ENCODE peak calls at places on chromosomes 4 and X, in six cellular contexts. One of them, this sample, is unnamed.
A peak's percentile ranks its signal among the peaks of the same experiment; 100 is the strongest.

GRCh38 chr4:115365185-115365584 is 251.8 kb upstream of the NDST4 start:
- DNase-seq in heart left ventricle: no peak
- DNase-seq in dorsolateral prefrontal cortex: no peak
- DNase-seq in small intestine: no peak
- DNase-seq in uterus: no peak
- DNase-seq in brain microvascular endothelial cell: no peak
- DNase-seq in this sample: peak; percentile 38

GRCh38 chr4:149465941-149466340 is 349.7 kb downstream of the IQCM start:
- DNase-seq in heart left ventricle: no peak
- DNase-seq in dorsolateral prefrontal cortex: no peak
- DNase-seq in small intestine: no peak
- DNase-seq in uterus: no peak
- DNase-seq in brain microvascular endothelial cell: peak; percentile 73
- DNase-seq in this sample: no peak

GRCh38 chr4:52037730-52038108 is 380 bp downstream of the SGCB start:
- DNase-seq in heart left ventricle: peak; percentile 45
- DNase-seq in dorsolateral prefrontal cortex: peak; percentile 54
- DNase-seq in small intestine: peak; percentile 6
- DNase-seq in uterus: peak; percentile 37
- DNase-seq in brain microvascular endothelial cell: no peak
- DNase-seq in this sample: peak; percentile 82

GRCh38 chr4:139740121-139740520 is 74.5 kb downstream of the MGST2 start:
- DNase-seq in heart left ventricle: peak; percentile 40
- DNase-seq in dorsolateral prefrontal cortex: peak; percentile 56
- DNase-seq in small intestine: no peak
- DNase-seq in uterus: no peak
- DNase-seq in brain microvascular endothelial cell: no peak
- DNase-seq in this sample: no peak

GRCh38 chr4:185660340-185660739 is 125.0 kb upstream of the PDLIM3 start:
- DNase-seq in heart left ventricle: no peak
- DNase-seq in dorsolateral prefrontal cortex: no peak
- DNase-seq in small intestine: no peak
- DNase-seq in uterus: no peak
- DNase-seq in brain microvascular endothelial cell: no peak
- DNase-seq in this sample: no peak

GRCh38 chrX:103254921-103255455 is at the start of gene TCEAL8:
- DNase-seq in heart left ventricle: peak; percentile 83
- DNase-seq in dorsolateral prefrontal cortex: peak; percentile 84
- DNase-seq in small intestine: peak; percentile 84
- DNase-seq in uterus: peak; percentile 75
- DNase-seq in brain microvascular endothelial cell: peak; percentile 63
- DNase-seq in this sample: peak; percentile 87

GRCh38 chrX:70485466-70485865 is 40.8 kb downstream of the DLG3 start:
- DNase-seq in heart left ventricle: no peak
- DNase-seq in dorsolateral prefrontal cortex: no peak
- DNase-seq in small intestine: peak; percentile 33
- DNase-seq in uterus: no peak
- DNase-seq in brain microvascular endothelial cell: no peak
- DNase-seq in this sample: no peak

GRCh38 chrX:10106801-10107200 is 50.0 kb upstream of the CLCN4 start:
- DNase-seq in heart left ventricle: no peak
- DNase-seq in dorsolateral prefrontal cortex: no peak
- DNase-seq in small intestine: peak; percentile 25
- DNase-seq in uterus: no peak
- DNase-seq in brain microvascular endothelial cell: no peak
- DNase-seq in this sample: no peak

GRCh38 chrX:76555816-76556215 is 128.3 kb downstream of the MAGEE1 start:
- DNase-seq in heart left ventricle: no peak
- DNase-seq in dorsolateral prefrontal cortex: no peak
- DNase-seq in small intestine: peak; percentile 1
- DNase-seq in uterus: no peak
- DNase-seq in brain microvascular endothelial cell: peak; percentile 36
- DNase-seq in this sample: no peak

GRCh38 chr4:123488916-123489315 is 92.3 kb downstream of the SPRY1 start:
- DNase-seq in heart left ventricle: no peak
- DNase-seq in dorsolateral prefrontal cortex: no peak
- DNase-seq in small intestine: peak; percentile 65
- DNase-seq in uterus: no peak
- DNase-seq in brain microvascular endothelial cell: peak; percentile 81
- DNase-seq in this sample: no peak

GRCh38 chr4:26330946-26331345 is 10.1 kb downstream of the RBPJ start:
- DNase-seq in heart left ventricle: no peak
- DNase-seq in dorsolateral prefrontal cortex: no peak
- DNase-seq in small intestine: no peak
- DNase-seq in uterus: no peak
- DNase-seq in brain microvascular endothelial cell: no peak
- DNase-seq in this sample: no peak

GRCh38 chrX:150486011-150486410 is 82.4 kb upstream of the MTM1 start:
- DNase-seq in heart left ventricle: peak; percentile 39
- DNase-seq in dorsolateral prefrontal cortex: no peak
- DNase-seq in small intestine: peak; percentile 36
- DNase-seq in uterus: no peak
- DNase-seq in brain microvascular endothelial cell: peak; percentile 44
- DNase-seq in this sample: no peak

GRCh38 chr4:4575284-4576211 is 33.7 kb upstream of the STX18 start:
- DNase-seq in heart left ventricle: peak; percentile 73
- DNase-seq in dorsolateral prefrontal cortex: no peak
- DNase-seq in small intestine: peak; percentile 70
- DNase-seq in uterus: peak; percentile 55
- DNase-seq in brain microvascular endothelial cell: peak; percentile 6
- DNase-seq in this sample: peak; percentile 78

GRCh38 chrX:121642415-121642814 is 595.0 kb downstream of the GLUD2 start:
- DNase-seq in heart left ventricle: no peak
- DNase-seq in dorsolateral prefrontal cortex: no peak
- DNase-seq in small intestine: no peak
- DNase-seq in uterus: no peak
- DNase-seq in brain microvascular endothelial cell: no peak
- DNase-seq in this sample: no peak

GRCh38 chrX:139554367-139554766 is 23.8 kb downstream of the F9 start:
- DNase-seq in heart left ventricle: no peak
- DNase-seq in dorsolateral prefrontal cortex: no peak
- DNase-seq in small intestine: no peak
- DNase-seq in uterus: no peak
- DNase-seq in brain microvascular endothelial cell: no peak
- DNase-seq in this sample: no peak

GRCh38 chr4:124203613-124204284 is 508.8 kb downstream of the ANKRD50 start:
- DNase-seq in heart left ventricle: no peak
- DNase-seq in dorsolateral prefrontal cortex: no peak
- DNase-seq in small intestine: no peak
- DNase-seq in uterus: no peak
- DNase-seq in brain microvascular endothelial cell: peak; percentile 9
- DNase-seq in this sample: no peak

GRCh38 chr4:89681219-89681618 is 155.7 kb downstream of the SNCA start:
- DNase-seq in heart left ventricle: no peak
- DNase-seq in dorsolateral prefrontal cortex: no peak
- DNase-seq in small intestine: no peak
- DNase-seq in uterus: no peak
- DNase-seq in brain microvascular endothelial cell: peak; percentile 14
- DNase-seq in this sample: peak; percentile 57

GRCh38 chr4:25075129-25075528 is 44.4 kb upstream of the LGI2 start:
- DNase-seq in heart left ventricle: no peak
- DNase-seq in dorsolateral prefrontal cortex: no peak
- DNase-seq in small intestine: no peak
- DNase-seq in uterus: no peak
- DNase-seq in brain microvascular endothelial cell: no peak
- DNase-seq in this sample: no peak

GRCh38 chr4:61231421-61231820 is 31.3 kb downstream of the ADGRL3 start:
- DNase-seq in heart left ventricle: no peak
- DNase-seq in dorsolateral prefrontal cortex: no peak
- DNase-seq in small intestine: no peak
- DNase-seq in uterus: no peak
- DNase-seq in brain microvascular endothelial cell: no peak
- DNase-seq in this sample: no peak

GRCh38 chr4:135098061-135098460 is 896.5 kb upstream of the PABPC4L start:
- DNase-seq in heart left ventricle: no peak
- DNase-seq in dorsolateral prefrontal cortex: no peak
- DNase-seq in small intestine: no peak
- DNase-seq in uterus: no peak
- DNase-seq in brain microvascular endothelial cell: no peak
- DNase-seq in this sample: no peak

GRCh38 chr4:90071289-90072235 is 55.6 kb upstream of the CCSER1 start:
- DNase-seq in heart left ventricle: no peak
- DNase-seq in dorsolateral prefrontal cortex: no peak
- DNase-seq in small intestine: no peak
- DNase-seq in uterus: no peak
- DNase-seq in brain microvascular endothelial cell: no peak
- DNase-seq in this sample: no peak

DNA sequence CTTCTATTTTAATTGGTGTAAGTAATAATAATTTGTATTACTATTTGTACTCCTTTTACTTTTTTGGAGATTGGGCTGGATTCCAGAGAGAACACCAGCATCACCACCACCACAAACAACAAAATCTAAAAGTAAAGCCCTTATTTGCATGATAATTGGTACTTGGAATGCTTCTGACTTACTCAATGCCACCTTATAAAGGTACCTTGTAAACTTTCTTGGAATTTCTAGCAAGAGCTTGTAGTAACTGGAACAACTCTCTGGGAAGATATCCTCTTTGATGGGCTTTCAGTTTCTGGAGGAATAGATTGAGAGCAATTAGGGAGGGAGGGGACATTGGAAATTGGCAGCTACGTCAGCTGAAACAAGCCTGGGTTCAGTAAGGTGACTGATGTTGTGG is 20.2 kb upstream of the PITX2 start:
- DNase-seq in heart left ventricle: no peak
- DNase-seq in dorsolateral prefrontal cortex: no peak
- DNase-seq in small intestine: no peak
- DNase-seq in uterus: no peak
- DNase-seq in brain microvascular endothelial cell: no peak
- DNase-seq in this sample: no peak
- H3K27me3 ChIP-seq in heart left ventricle: peaks cover 79% of the 10 kb centered on the region
- H3K27me3 ChIP-seq in dorsolateral prefrontal cortex: peaks cover 52% of the 10 kb centered on the region
- H3K27me3 ChIP-seq in small intestine: peaks cover 5% of the 10 kb centered on the region
- H3K27me3 ChIP-seq in uterus: peaks cover 8% of the 10 kb centered on the region
- H3K27me3 ChIP-seq in brain microvascular endothelial cell: peaks cover 64% of the 10 kb centered on the region
- H3K27me3 ChIP-seq in this sample: peaks cover 85% of the 10 kb centered on the region

GRCh38 chrX:69319376-69319775 is 154.1 kb upstream of the PJA1 start:
- DNase-seq in heart left ventricle: no peak
- DNase-seq in dorsolateral prefrontal cortex: no peak
- DNase-seq in small intestine: no peak
- DNase-seq in uterus: no peak
- DNase-seq in brain microvascular endothelial cell: no peak
- DNase-seq in this sample: no peak
- H3K27me3 ChIP-seq in heart left ventricle: no peaks in the 10 kb centered on the region
- H3K27me3 ChIP-seq in dorsolateral prefrontal cortex: peaks cover 11% of the 10 kb centered on the region
- H3K27me3 ChIP-seq in small intestine: peaks cover 4% of the 10 kb centered on the region
- H3K27me3 ChIP-seq in uterus: no peaks in the 10 kb centered on the region
- H3K27me3 ChIP-seq in brain microvascular endothelial cell: no peaks in the 10 kb centered on the region
- H3K27me3 ChIP-seq in this sample: no peaks in the 10 kb centered on the region

DNA sequence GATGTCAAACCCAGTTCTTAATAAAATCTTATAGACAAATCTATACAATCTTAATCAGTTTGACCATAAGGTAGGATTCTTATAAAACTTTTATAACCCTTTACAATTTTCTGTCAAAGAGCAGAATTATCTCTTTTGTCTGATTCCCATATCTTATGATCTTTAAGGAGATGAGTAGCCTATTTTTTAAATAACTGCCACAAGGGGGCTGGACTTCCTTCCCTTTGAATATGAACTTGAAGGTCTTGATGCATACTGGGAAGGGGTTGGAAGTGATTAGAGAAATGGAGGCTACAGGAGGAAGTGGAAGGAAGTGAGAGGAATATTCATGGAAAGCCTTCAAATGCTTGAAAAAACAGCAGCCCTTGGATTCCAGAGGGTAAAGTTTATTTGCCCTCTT is 111.1 kb downstream of the APOOL start:
- DNase-seq in heart left ventricle: no peak
- DNase-seq in dorsolateral prefrontal cortex: no peak
- DNase-seq in small intestine: no peak
- DNase-seq in uterus: no peak
- DNase-seq in brain microvascular endothelial cell: no peak
- DNase-seq in this sample: no peak
- H3K27me3 ChIP-seq in heart left ventricle: no peaks in the 10 kb centered on the region
- H3K27me3 ChIP-seq in dorsolateral prefrontal cortex: no peaks in the 10 kb centered on the region
- H3K27me3 ChIP-seq in small intestine: no peaks in the 10 kb centered on the region
- H3K27me3 ChIP-seq in uterus: no peaks in the 10 kb centered on the region
- H3K27me3 ChIP-seq in brain microvascular endothelial cell: no peaks in the 10 kb centered on the region
- H3K27me3 ChIP-seq in this sample: no peaks in the 10 kb centered on the region

GRCh38 chr4:46993075-46994006 is at the start of gene GABRA4:
- DNase-seq in heart left ventricle: peak; percentile 23
- DNase-seq in dorsolateral prefrontal cortex: peak; percentile 9
- DNase-seq in small intestine: peak; percentile 13
- DNase-seq in uterus: no peak
- DNase-seq in brain microvascular endothelial cell: no peak
- DNase-seq in this sample: no peak
- H3K27me3 ChIP-seq in heart left ventricle: peaks cover 35% of the 10 kb centered on the region
- H3K27me3 ChIP-seq in dorsolateral prefrontal cortex: peaks cover 3% of the 10 kb centered on the region
- H3K27me3 ChIP-seq in small intestine: peaks cover 4% of the 10 kb centered on the region
- H3K27me3 ChIP-seq in uterus: no peaks in the 10 kb centered on the region
- H3K27me3 ChIP-seq in brain microvascular endothelial cell: peaks cover 17% of the 10 kb centered on the region
- H3K27me3 ChIP-seq in this sample: peaks cover 64% of the 10 kb centered on the region

GRCh38 chrX:66632473-66632872 is 6.4 kb downstream of the EDA2R start:
- DNase-seq in heart left ventricle: no peak
- DNase-seq in dorsolateral prefrontal cortex: no peak
- DNase-seq in small intestine: no peak
- DNase-seq in uterus: no peak
- DNase-seq in brain microvascular endothelial cell: no peak
- DNase-seq in this sample: no peak

GRCh38 chrX:66634272-66634671 is 4.6 kb downstream of the EDA2R start:
- DNase-seq in heart left ventricle: no peak
- DNase-seq in dorsolateral prefrontal cortex: no peak
- DNase-seq in small intestine: no peak
- DNase-seq in uterus: no peak
- DNase-seq in brain microvascular endothelial cell: no peak
- DNase-seq in this sample: no peak

GRCh38 chrX:66633541-66633940 is 5.3 kb downstream of the EDA2R start:
- DNase-seq in heart left ventricle: no peak
- DNase-seq in dorsolateral prefrontal cortex: no peak
- DNase-seq in small intestine: no peak
- DNase-seq in uterus: no peak
- DNase-seq in brain microvascular endothelial cell: peak; percentile 52
- DNase-seq in this sample: no peak

GRCh38 chrX:66635360-66635759 is 3.5 kb downstream of the EDA2R start:
- DNase-seq in heart left ventricle: no peak
- DNase-seq in dorsolateral prefrontal cortex: no peak
- DNase-seq in small intestine: no peak
- DNase-seq in uterus: no peak
- DNase-seq in brain microvascular endothelial cell: peak; percentile 66
- DNase-seq in this sample: no peak

DNA sequence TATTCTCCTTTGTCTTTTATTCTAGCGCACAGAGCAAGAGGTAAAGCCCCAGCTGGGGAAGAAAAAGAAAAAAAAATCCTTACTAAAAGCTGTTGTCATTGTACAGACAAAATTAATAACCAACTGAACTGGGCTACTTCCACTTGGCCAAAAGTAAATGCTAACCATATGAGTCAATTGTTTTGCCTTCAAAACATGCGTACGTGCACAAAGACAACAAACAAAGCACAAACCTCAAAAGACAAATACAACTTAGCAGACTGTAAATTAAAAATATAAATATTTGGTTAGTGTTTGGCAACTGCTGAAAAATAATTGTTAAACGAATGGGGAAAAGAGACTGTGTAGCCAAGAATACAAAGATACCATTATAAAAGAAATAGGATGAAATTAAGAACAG is 5.9 kb downstream of the EDA2R start:
- DNase-seq in heart left ventricle: no peak
- DNase-seq in dorsolateral prefrontal cortex: no peak
- DNase-seq in small intestine: no peak
- DNase-seq in uterus: no peak
- DNase-seq in brain microvascular endothelial cell: no peak
- DNase-seq in this sample: no peak
- H3K27me3 ChIP-seq in heart left ventricle: no peaks in the 10 kb centered on the region
- H3K27me3 ChIP-seq in dorsolateral prefrontal cortex: no peaks in the 10 kb centered on the region
- H3K27me3 ChIP-seq in small intestine: no peaks in the 10 kb centered on the region
- H3K27me3 ChIP-seq in uterus: no peaks in the 10 kb centered on the region
- H3K27me3 ChIP-seq in brain microvascular endothelial cell: no peaks in the 10 kb centered on the region
- H3K27me3 ChIP-seq in this sample: no peaks in the 10 kb centered on the region